ENCODE peak calls at places on chromosome 1, in six cellular contexts. Y is thoracic aorta; I is activated CD4-positive, alpha-beta T cell treated with anti-CD3 and anti-CD28 coated beads, Interleukin-2, amount 50 U/mL, for 4 hours; B is astrocyte of the spinal cord; O is midbrain; T is stimulated activated effector memory CD8-positive, alpha-beta T cell treated with anti-CD3 and anti-CD28 coated beads, Interleukin-12 subunit alpha, Interleukin-12 subunit beta, amount 100 ng/mL, for 72 hours. R is an unnamed sample.

GRCh38 chr1:239511865-239512264 is 125.5 kb downstream of the CHRM3 start:
- DNase-seq in Y (no peak), I (no peak), B (no peak), O (no peak), T (no peak), R (no peak)

GRCh38 chr1:202192770-202193613 is 607 bp upstream of the LGR6 start:
- DNase-seq in Y (no peak), I (peak), B (peak), O (peak), T (peak), R (peak)

GRCh38 chr1:24636661-24637357 is 6.3 kb upstream of the SRRM1 start:
- DNase-seq in Y (no peak), I (no peak), B (no peak), O (no peak), T (no peak), R (no peak)

GRCh38 chr1:207004931-207005830 is 27.4 kb downstream of the C1orf116 start:
- DNase-seq in Y (no peak), I (peak), B (peak), O (no peak), T (no peak), R (peak)

GRCh38 chr1:40911105-40911504 is 48.9 kb upstream of the CITED4 start:
- DNase-seq in Y (no peak), I (no peak), B (no peak), O (no peak), T (no peak), R (no peak)

GRCh38 chr1:64934115-64934880 is 32.1 kb downstream of the JAK1 start:
- DNase-seq in Y (no peak), I (no peak), B (peak), O (no peak), T (no peak), R (no peak)

GRCh38 chr1:68449901-68450300 is at the start of gene RPE65:
- DNase-seq in Y (no peak), I (no peak), B (peak), O (peak), T (no peak), R (peak)

GRCh38 chr1:204623894-204624361 is 61.6 kb downstream of the LRRN2 start:
- DNase-seq in Y (no peak), I (no peak), B (no peak), O (no peak), T (no peak), R (no peak)

GRCh38 chr1:207807395-207808321 is 55.8 kb downstream of the CD46 start:
- DNase-seq in Y (no peak), I (no peak), B (no peak), O (peak), T (peak), R (peak)

GRCh38 chr1:218390625-218391024 is 45.5 kb downstream of the TGFB2 start:
- DNase-seq in Y (no peak), I (no peak), B (peak), O (no peak), T (no peak), R (no peak)

GRCh38 chr1:2405588-2406295 is 6.6 kb downstream of the PEX10 start:
- DNase-seq in Y (no peak), I (no peak), B (peak), O (no peak), T (no peak), R (no peak)

GRCh38 chr1:83905315-83905907 is 93.5 kb downstream of the TTLL7 start:
- DNase-seq in Y (no peak), I (no peak), B (peak), O (peak), T (no peak), R (no peak)

GRCh38 chr1:203537806-203538464 is 44.0 kb downstream of the OPTC start:
- DNase-seq in Y (no peak), I (no peak), B (no peak), O (no peak), T (no peak), R (no peak)

GRCh38 chr1:175536369-175536768 is 207.0 kb downstream of the TNR start:
- DNase-seq in Y (no peak), I (no peak), B (peak), O (no peak), T (no peak), R (no peak)

GRCh38 chr1:56939209-56939608 is 26.6 kb downstream of the C8B start:
- DNase-seq in Y (no peak), I (no peak), B (no peak), O (no peak), T (no peak), R (no peak)

GRCh38 chr1:62384276-62385005 is 52.4 kb upstream of the USP1 start:
- DNase-seq in Y (no peak), I (no peak), B (peak), O (no peak), T (no peak), R (peak)

GRCh38 chr1:12372180-12372579 is 142.3 kb downstream of the VPS13D start:
- DNase-seq in Y (no peak), I (no peak), B (no peak), O (no peak), T (no peak), R (no peak)

GRCh38 chr1:221396526-221396925 is 345.4 kb downstream of the DUSP10 start:
- DNase-seq in Y (no peak), I (no peak), B (no peak), O (no peak), T (no peak), R (no peak)

GRCh38 chr1:83846138-83846537 is 152.8 kb downstream of the TTLL7 start:
- DNase-seq in Y (no peak), I (no peak), B (no peak), O (no peak), T (no peak), R (no peak)

GRCh38 chr1:214438059-214438458 is 113.3 kb downstream of the PTPN14 start:
- DNase-seq in Y (no peak), I (no peak), B (no peak), O (no peak), T (no peak), R (no peak)

GRCh38 chr1:239952348-239953307 is 139.1 kb upstream of the FMN2 start:
- DNase-seq in Y (no peak), I (no peak), B (no peak), O (no peak), T (no peak), R (no peak)

GRCh38 chr1:94248956-94249688 is 11.7 kb upstream of the ARHGAP29 start:
- DNase-seq in Y (no peak), I (no peak), B (no peak), O (no peak), T (no peak), R (no peak)

GRCh38 chr1:247647864-247648263 is 31.7 kb downstream of the OR13G1 start:
- DNase-seq in Y (no peak), I (no peak), B (peak), O (peak), T (no peak), R (no peak)

GRCh38 chr1:28516518-28516956 is 10.7 kb downstream of the RCC1 start:
- DNase-seq in Y (no peak), I (no peak), B (no peak), O (no peak), T (no peak), R (no peak)

GRCh38 chr1:6148497-6149241 is 31.5 kb downstream of the CHD5 start:
- DNase-seq in Y (no peak), I (peak), B (peak), O (no peak), T (peak), R (no peak)

GRCh38 chr1:181018901-181019681 is 3.6 kb downstream of the STX6 start:
- DNase-seq in Y (no peak), I (no peak), B (no peak), O (no peak), T (no peak), R (no peak)

GRCh38 chr1:9542425-9542824 is 3.2 kb downstream of the SLC25A33 start:
- DNase-seq in Y (no peak), I (no peak), B (peak), O (peak), T (no peak), R (peak)

GRCh38 chr1:207910678-207911354 is at the start of gene CD34:
- DNase-seq in Y (no peak), I (no peak), B (no peak), O (no peak), T (no peak), R (no peak)

GRCh38 chr1:152410599-152410998 is 3.5 kb downstream of the CRNN start:
- DNase-seq in Y (no peak), I (no peak), B (peak), O (no peak), T (no peak), R (no peak)

GRCh38 chr1:119139393-119139792 is 1.1 kb downstream of the WARS2 start:
- DNase-seq in Y (no peak), I (peak), B (no peak), O (no peak), T (peak), R (no peak)

GRCh38 chr1:66575739-66576138 is 41.8 kb downstream of the SGIP1 start:
- DNase-seq in Y (no peak), I (no peak), B (peak), O (no peak), T (no peak), R (no peak)

GRCh38 chr1:151371744-151372410 is 628 bp downstream of the SELENBP1 start:
- DNase-seq in Y (no peak), I (no peak), B (peak), O (peak), T (no peak), R (peak)

GRCh38 chr1:77250126-77250525 is 30.9 kb upstream of the PIGK start:
- DNase-seq in Y (no peak), I (no peak), B (no peak), O (no peak), T (no peak), R (no peak)

GRCh38 chr1:161494069-161494735 is 11.1 kb upstream of the FCGR2A start:
- DNase-seq in Y (no peak), I (no peak), B (no peak), O (no peak), T (peak), R (no peak)

GRCh38 chr1:166838766-166839599 is at the start of gene POGK:
- DNase-seq in Y (peak), I (peak), B (peak), O (peak), T (peak), R (peak)

GRCh38 chr1:206568256-206568655 is 44.0 kb downstream of the EIF2D start:
- DNase-seq in Y (no peak), I (peak), B (no peak), O (no peak), T (peak), R (no peak)

GRCh38 chr1:160192234-160192633 is 1.9 kb downstream of the CASQ1 start:
- DNase-seq in Y (no peak), I (no peak), B (no peak), O (no peak), T (no peak), R (no peak)

GRCh38 chr1:7421471-7422075 is 349.5 kb upstream of the VAMP3 start:
- DNase-seq in Y (no peak), I (no peak), B (no peak), O (no peak), T (no peak), R (no peak)